ENCODE peak calls at places on chromosomes 1 and 21, in six cellular contexts. S is choroid plexus epithelial cell; J is naive thymus-derived CD8-positive, alpha-beta T cell; L is endothelial cell; X is EL; N is caudate nucleus. D is an unnamed sample.
A peak's percentile ranks its signal among the peaks of the same experiment; 100 is the strongest.

GRCh38 chr1:227058321-227058751 is 118.2 kb downstream of the COQ8A start:
- DNase-seq in J (no peak), S (peak; percentile 93), L (no peak), N (no peak), X (peak; percentile 67), D (no peak)

GRCh38 chr1:92804721-92805169 is 19.8 kb upstream of the EVI5 start:
- DNase-seq in J (no peak), X (peak; percentile 98), S (peak; percentile 98), N (no peak), L (peak; percentile 16), D (no peak)

GRCh38 chr1:50452700-50453099 is 29.5 kb upstream of the DMRTA2 start:
- DNase-seq in N (no peak), J (no peak), X (no peak), L (no peak), S (no peak), D (no peak)

GRCh38 chr1:42259059-42259738 is 75.8 kb downstream of the FOXJ3 start:
- DNase-seq in L (no peak), N (no peak), X (peak; percentile 5), J (no peak), S (peak; percentile 86), D (no peak)

GRCh38 chr1:23422955-23423354 is 1.6 kb downstream of the TCEA3 start:
- DNase-seq in X (peak; percentile 11), N (no peak), J (no peak), L (no peak), S (no peak), D (no peak)

GRCh38 chr1:32754282-32755097 is 51.9 kb upstream of the SYNC start:
- DNase-seq in S (no peak), L (no peak), N (peak; percentile 41), X (no peak), J (peak; percentile 53), D (no peak)

GRCh38 chr1:67632811-67633478 is 52.1 kb upstream of the GADD45A start:
- DNase-seq in X (no peak), L (no peak), J (no peak), N (no peak), S (no peak), D (no peak)

GRCh38 chr1:67535474-67535873 is 105.3 kb upstream of the SERBP1 start:
- DNase-seq in X (peak; percentile 85), J (no peak), L (peak; percentile 85), N (peak; percentile 21), S (peak; percentile 95), D (peak; percentile 30)

GRCh38 chr1:159771501-159771900 is 9.3 kb upstream of the DUSP23 start:
- DNase-seq in S (no peak), L (no peak), N (no peak), J (no peak), X (no peak), D (no peak)

GRCh38 chr1:119007672-119008482 is 19.7 kb upstream of the TBX15 start:
- DNase-seq in N (no peak), S (peak; percentile 34), J (no peak), L (no peak), X (no peak), D (no peak)

GRCh38 chr1:58528518-58528917 is 18.0 kb downstream of the OMA1 start:
- DNase-seq in X (peak; percentile 64), L (no peak), S (peak; percentile 67), J (no peak), N (no peak), D (no peak)

GRCh38 chr1:100187912-100188311 is 9.9 kb upstream of the LRRC39 start:
- DNase-seq in S (peak; percentile 78), X (no peak), L (no peak), J (no peak), N (peak; percentile 3), D (no peak)

GRCh38 chr1:216303690-216304089 is 119.6 kb downstream of the USH2A start:
- DNase-seq in X (no peak), S (no peak), N (no peak), L (no peak), J (no peak), D (no peak)

GRCh38 chr1:155141799-155142198 is 1.5 kb upstream of the DPM3 start:
- DNase-seq in L (no peak), S (no peak), N (no peak), J (no peak), X (no peak), D (no peak)

GRCh38 chr1:209614151-209614420 is 30.6 kb downstream of the CAMK1G start:
- DNase-seq in S (no peak), N (no peak), X (no peak), L (no peak), J (no peak), D (no peak)

GRCh38 chr1:117046781-117047180 is 13.3 kb upstream of the TTF2 start:
- DNase-seq in J (no peak), N (no peak), L (no peak), X (no peak), S (no peak), D (no peak)

GRCh38 chr1:113858418-113858817 is 13.1 kb downstream of the PTPN22 start:
- DNase-seq in J (no peak), L (no peak), X (no peak), N (no peak), S (no peak), D (no peak)

GRCh38 chr1:55129194-55129728 is 85.9 kb downstream of the USP24 start:
- DNase-seq in S (peak; percentile 80), X (no peak), N (no peak), J (no peak), L (no peak), D (no peak)

GRCh38 chr1:221912230-221912629 is 170.3 kb upstream of the DUSP10 start:
- DNase-seq in S (no peak), L (no peak), X (peak; percentile 8), N (no peak), J (no peak), D (no peak)

GRCh38 chr1:109268431-109269211 is 14.3 kb downstream of the PSRC1 start:
- DNase-seq in L (no peak), N (no peak), X (no peak), J (no peak), S (no peak), D (no peak)

GRCh38 chr21:29163381-29164115 is 33.1 kb downstream of the MAP3K7CL start:
- DNase-seq in L (no peak), S (peak; percentile 48), X (peak; percentile 40), N (no peak), J (no peak), D (no peak)

GRCh38 chr1:62926681-62927252 is 142.8 kb downstream of the ATG4C start:
- DNase-seq in J (no peak), N (no peak), L (no peak), X (no peak), S (peak; percentile 11), D (no peak)

GRCh38 chr1:53134961-53135734 is 7.3 kb downstream of the SLC1A7 start:
- DNase-seq in L (no peak), J (no peak), X (no peak), S (no peak), N (no peak), D (no peak)

GRCh38 chr1:55720243-55720642 is 505.1 kb upstream of the USP24 start:
- DNase-seq in N (no peak), X (peak; percentile 29), J (no peak), S (no peak), L (no peak), D (no peak)

GRCh38 chr1:3465935-3466321 is 11.5 kb downstream of the ARHGEF16 start:
- DNase-seq in J (no peak), N (no peak), S (no peak), X (no peak), L (no peak), D (no peak)

GRCh38 chr1:247407180-247407616 is 8.8 kb upstream of the NLRP3 start:
- DNase-seq in J (peak; percentile 48), X (no peak), L (no peak), N (no peak), S (no peak), D (peak; percentile 60)

GRCh38 chr1:6424000-6424565 is 493 bp upstream of the ESPN start:
- DNase-seq in N (no peak), S (no peak), L (no peak), J (no peak), X (no peak), D (no peak)

GRCh38 chr1:168135116-168135981 is 1.4 kb downstream of the GPR161 start:
- DNase-seq in L (no peak), S (peak; percentile 28), N (no peak), J (no peak), X (peak; percentile 41), D (no peak)

GRCh38 chr1:36323636-36324321 is at the start of gene EVA1B:
- DNase-seq in S (peak; percentile 88), L (peak; percentile 79), X (peak; percentile 87), J (no peak), N (no peak), D (no peak)

GRCh38 chr1:180584869-180585268 is 26.1 kb downstream of the OVAAL start:
- DNase-seq in L (no peak), N (no peak), S (no peak), X (no peak), J (no peak), D (no peak)

GRCh38 chr1:167161242-167161641 is 59.4 kb upstream of the POU2F1 start:
- DNase-seq in X (no peak), N (no peak), L (no peak), J (no peak), S (no peak), D (no peak)

GRCh38 chr1:9449106-9449627 is 90.1 kb upstream of the SLC25A33 start:
- DNase-seq in S (peak; percentile 52), J (no peak), N (no peak), L (no peak), X (peak; percentile 68), D (no peak)

GRCh38 chr1:192907545-192908243 is 98.9 kb downstream of the RGS2 start:
- DNase-seq in L (no peak), N (no peak), S (peak; percentile 76), J (no peak), X (peak; percentile 31), D (no peak)

GRCh38 chr1:240942901-240943300 is 330.9 kb upstream of the GREM2 start:
- DNase-seq in N (no peak), X (no peak), S (no peak), L (no peak), J (no peak), D (no peak)

GRCh38 chr1:119012383-119012782 is 24.2 kb upstream of the TBX15 start:
- DNase-seq in L (no peak), S (no peak), J (no peak), X (no peak), N (no peak), D (no peak)

GRCh38 chr1:203340112-203340804 is 10.7 kb downstream of the FMOD start:
- DNase-seq in L (peak; percentile 73), X (peak; percentile 75), N (peak; percentile 50), J (peak; percentile 45), S (peak; percentile 92), D (no peak)

GRCh38 chr1:41355761-41356160 is 5.5 kb upstream of the FOXO6 start:
- DNase-seq in J (no peak), S (no peak), N (no peak), X (no peak), L (no peak), D (no peak)

GRCh38 chr1:51341876-51342496 is 11.6 kb upstream of the TTC39A start:
- DNase-seq in J (no peak), S (no peak), X (peak; percentile 18), N (no peak), L (no peak), D (no peak)

GRCh38 chr1:99858881-99859280 is 8.7 kb downstream of the AGL start:
- DNase-seq in S (no peak), X (no peak), N (no peak), J (no peak), L (no peak), D (no peak)